ENCODE peak calls at places on chromosomes 11 and 22, in six cellular contexts. One of them, this sample, is unnamed.

GRCh38 chr11:104774578-104774977 is 123.7 kb downstream of the CASP12 start:
- DNase-seq in GM04504: no peak
- DNase-seq in CD14-positive monocyte: no peak
- DNase-seq in activated B cell treated with CpG ODN at 0.5 μM for 24 hours: no peak
- DNase-seq in germinal center: no peak
- DNase-seq in fibroblast of lung: no peak
- DNase-seq in this sample: no peak

GRCh38 chr11:58625086-58625485 is 2.6 kb downstream of the CNTF start:
- DNase-seq in germinal center: no peak
- DNase-seq in activated B cell treated with CpG ODN at 0.5 μM for 24 hours: no peak
- DNase-seq in fibroblast of lung: no peak
- DNase-seq in CD14-positive monocyte: no peak
- DNase-seq in GM04504: no peak
- DNase-seq in this sample: no peak

GRCh38 chr11:45028921-45029680 is 78.4 kb upstream of the TP53I11 start:
- DNase-seq in GM04504: no peak
- DNase-seq in fibroblast of lung: no peak
- DNase-seq in CD14-positive monocyte: no peak
- DNase-seq in germinal center: peak; percentile 54
- DNase-seq in activated B cell treated with CpG ODN at 0.5 μM for 24 hours: peak; percentile 63
- DNase-seq in this sample: no peak

GRCh38 chr22:29344137-29344536 is 28.6 kb upstream of the RASL10A start:
- DNase-seq in fibroblast of lung: peak; percentile 99
- DNase-seq in activated B cell treated with CpG ODN at 0.5 μM for 24 hours: no peak
- DNase-seq in germinal center: no peak
- DNase-seq in GM04504: peak; percentile 96
- DNase-seq in CD14-positive monocyte: no peak
- DNase-seq in this sample: no peak

GRCh38 chr22:22825213-22825593 is 62.4 kb upstream of the IGLL5 start:
- DNase-seq in GM04504: no peak
- DNase-seq in germinal center: no peak
- DNase-seq in activated B cell treated with CpG ODN at 0.5 μM for 24 hours: no peak
- DNase-seq in CD14-positive monocyte: no peak
- DNase-seq in fibroblast of lung: no peak
- DNase-seq in this sample: no peak

GRCh38 chr11:12003815-12004214 is 4.6 kb downstream of the DKK3 start:
- DNase-seq in activated B cell treated with CpG ODN at 0.5 μM for 24 hours: no peak
- DNase-seq in fibroblast of lung: no peak
- DNase-seq in CD14-positive monocyte: no peak
- DNase-seq in GM04504: no peak
- DNase-seq in germinal center: no peak
- DNase-seq in this sample: no peak

GRCh38 chr22:20986365-20986764 is 4.3 kb downstream of the LZTR1 start:
- DNase-seq in activated B cell treated with CpG ODN at 0.5 μM for 24 hours: no peak
- DNase-seq in germinal center: no peak
- DNase-seq in GM04504: no peak
- DNase-seq in fibroblast of lung: no peak
- DNase-seq in CD14-positive monocyte: no peak
- DNase-seq in this sample: no peak

GRCh38 chr11:33689506-33689905 is 11.1 kb downstream of the C11orf91 start:
- DNase-seq in GM04504: no peak
- DNase-seq in CD14-positive monocyte: no peak
- DNase-seq in germinal center: no peak
- DNase-seq in fibroblast of lung: no peak
- DNase-seq in activated B cell treated with CpG ODN at 0.5 μM for 24 hours: no peak
- DNase-seq in this sample: no peak